ENCODE peak calls at places on chromosome 6, in five cellular contexts. M is heart right ventricle, D is heart left ventricle, Y is thyroid gland, S is HCT116. N is an unnamed sample. For H3K9me3, the result is how much of the 10 kb centered on the place peaks cover.

GRCh38 chr6:85644374-85644762 is 1.7 kb upstream of the SYNCRIP start:
- DNase-seq in M (no peak), S (no peak), Y (no peak), D (no peak), N (no peak)

GRCh38 chr6:166307981-166308768 is at the start of gene PRR18:
- DNase-seq in M (no peak), S (no peak), D (no peak), Y (peak), N (peak)

GRCh38 chr6:48087448-48087847 is 23.5 kb downstream of the PTCHD4 start:
- DNase-seq in M (no peak), Y (no peak), D (no peak), S (peak), N (no peak)

GRCh38 chr6:142605922-142606321 is 304.1 kb downstream of the ADGRG6 start:
- DNase-seq in D (no peak), S (no peak), Y (no peak), M (no peak), N (no peak)

GRCh38 chr6:160261991-160262718 is 3.5 kb upstream of the SLC22A2 start:
- DNase-seq in D (no peak), Y (no peak), M (no peak), S (no peak), N (no peak)

GRCh38 chr6:49519660-49520059 is 19.9 kb downstream of the GLYATL3 start:
- DNase-seq in S (no peak), D (no peak), Y (no peak), M (no peak), N (no peak)

GRCh38 chr6:26268659-26269402 is 96.2 kb upstream of the BTN3A2 start:
- DNase-seq in M (no peak), D (no peak), Y (no peak), S (no peak), N (no peak)

GRCh38 chr6:17826301-17826700 is 119.6 kb upstream of the NUP153 start:
- DNase-seq in Y (no peak), M (no peak), S (no peak), D (no peak), N (no peak)

GRCh38 chr6:105769987-105770386 is 316.1 kb upstream of the PRDM1 start:
- DNase-seq in D (no peak), S (peak), M (no peak), Y (no peak), N (no peak)

DNA sequence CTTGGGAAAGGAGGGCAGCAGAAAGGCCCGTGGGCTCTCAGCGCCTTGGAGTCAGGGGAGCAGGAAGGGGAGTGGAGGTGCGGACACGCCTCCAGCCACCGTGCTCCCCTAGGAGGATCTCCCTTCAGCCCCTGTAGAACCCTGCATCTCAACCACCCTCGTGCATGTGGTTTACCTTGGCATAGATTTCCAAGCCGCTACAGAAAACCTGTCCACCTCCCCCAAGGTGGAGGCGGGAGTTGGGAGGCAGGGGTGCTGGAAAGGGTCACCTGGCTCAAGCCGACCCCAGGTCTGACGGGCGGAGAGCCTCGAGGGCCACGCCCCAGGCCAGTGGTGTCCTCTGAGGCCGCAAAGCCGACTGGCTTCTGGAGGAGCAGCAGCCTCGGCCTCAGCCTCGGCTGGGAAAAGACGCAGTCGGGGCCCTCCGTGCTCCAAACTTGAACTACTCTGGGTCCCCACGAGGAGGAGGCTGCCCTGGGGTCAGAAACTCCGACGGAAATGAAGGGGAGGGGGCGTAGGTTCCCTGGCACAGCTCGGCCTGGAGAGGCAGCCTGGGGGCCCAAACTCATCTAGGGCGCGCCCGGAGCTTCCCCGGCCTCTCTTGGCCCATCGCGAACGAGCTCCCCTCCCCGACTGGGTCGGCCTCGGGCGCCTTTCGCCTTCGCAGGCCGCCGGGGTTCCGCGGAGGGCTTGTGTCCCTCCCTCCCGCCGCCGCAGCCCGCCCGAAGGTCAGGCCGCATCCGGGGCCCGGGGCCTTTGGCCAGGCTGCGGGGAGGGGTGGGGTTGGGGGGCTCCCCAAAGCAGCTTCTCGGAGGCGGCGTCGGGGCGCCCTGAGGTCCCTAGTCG is 6.3 kb upstream of the FOXF2 start:
- DNase-seq in M (no peak), Y (no peak), S (no peak), D (no peak), N (no peak)
- TF ChIP-seq CTCF in M (no peak), Y (no peak), S (no peak), D (no peak), N (no peak)

DNA sequence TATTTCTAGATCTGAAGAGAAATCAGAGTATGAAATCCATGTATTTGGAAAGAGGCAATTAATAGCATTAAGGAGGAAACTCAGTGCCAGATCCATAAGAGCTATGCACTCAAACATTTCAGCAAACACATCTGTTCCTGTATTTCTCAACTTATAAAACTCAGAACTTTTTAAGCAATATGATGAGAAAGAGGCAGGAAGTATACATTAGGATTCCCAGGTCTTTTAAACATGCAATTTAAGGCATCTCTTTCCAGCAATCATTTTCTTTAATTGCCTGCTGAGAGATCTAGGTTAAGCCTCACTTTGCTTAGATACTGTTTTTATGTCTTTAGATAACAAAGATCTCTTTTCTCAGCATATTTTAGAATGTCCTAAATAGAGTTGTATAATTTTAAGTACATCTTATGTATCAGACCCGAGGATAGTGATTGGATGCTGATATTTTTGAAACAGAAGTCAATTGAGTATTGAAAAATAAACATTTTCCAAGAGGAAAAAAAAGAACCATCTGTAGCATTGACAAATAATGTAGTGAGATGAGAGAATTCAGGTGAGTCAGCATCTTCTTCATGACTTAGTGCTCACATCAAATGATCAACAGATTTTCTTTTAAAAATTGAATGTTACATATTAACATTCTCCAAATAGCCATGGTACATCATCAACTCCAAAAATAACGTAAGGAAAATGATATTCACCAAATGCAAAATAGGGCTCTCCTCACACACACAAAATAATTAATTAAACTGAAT is 461.4 kb upstream of the NOX3 start:
- DNase-seq in Y (no peak), S (no peak), D (no peak), M (no peak), N (no peak)
- H3K9me3 ChIP-seq in Y (under half), S (under half), D (under half), M (under half), N (under half)

GRCh38 chr6:158709809-158710208 is 60.0 kb downstream of the SYTL3 start:
- DNase-seq in D (no peak), M (no peak), S (no peak), Y (no peak), N (no peak)

GRCh38 chr6:158707120-158707519 is 57.3 kb downstream of the SYTL3 start:
- DNase-seq in S (peak), Y (peak), M (peak), D (peak), N (no peak)

GRCh38 chr6:158706369-158706982 is 56.6 kb downstream of the SYTL3 start:
- DNase-seq in D (peak), M (peak), Y (peak), S (peak), N (no peak)

GRCh38 chr6:158708239-158708638 is 58.4 kb downstream of the SYTL3 start:
- DNase-seq in Y (peak), S (no peak), D (peak), M (peak), N (no peak)

GRCh38 chr6:158707826-158708225 is 58.0 kb downstream of the SYTL3 start:
- DNase-seq in S (no peak), Y (peak), D (peak), M (no peak), N (no peak)
- TF ChIP-seq CTCF in S (no peak), Y (no peak), D (no peak), M (no peak), N (no peak)

GRCh38 chr6:88031550-88031949 is 16.1 kb upstream of the SPACA1 start:
- DNase-seq in M (no peak), D (no peak), S (no peak), Y (no peak), N (no peak)
- H3K9me3 ChIP-seq in M (under half), D (under half), S (under half), Y (under half), N (under half)

DNA sequence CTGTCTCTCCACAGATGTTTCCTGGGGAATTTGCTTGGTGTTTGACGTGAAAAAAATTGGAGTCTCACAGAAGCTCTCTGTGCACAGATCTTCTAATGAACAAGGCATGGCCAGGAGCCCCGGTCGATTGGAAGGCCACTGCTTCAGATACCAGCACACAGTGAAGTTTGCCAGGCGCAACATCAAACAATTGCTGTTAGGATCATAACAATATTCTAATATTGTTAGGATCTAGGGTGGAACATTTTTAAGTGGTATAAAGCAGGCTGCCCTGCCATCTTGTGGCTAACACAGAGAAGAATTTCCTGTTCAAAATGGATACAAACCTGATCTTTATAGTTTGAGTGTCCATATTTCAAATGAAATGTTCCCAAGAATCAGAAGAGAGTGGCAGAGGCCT is 64.1 kb downstream of the C6orf118 start:
- DNase-seq in Y (no peak), M (no peak), S (no peak), D (no peak), N (no peak)
- TF ChIP-seq CTCF in Y (no peak), M (peak), S (peak), D (peak), N (no peak)

GRCh38 chr6:61200444-61200843 is 1085.6 kb downstream of the KHDRBS2 start:
- DNase-seq in S (no peak), D (no peak), Y (no peak), M (no peak), N (no peak)
- H3K9me3 ChIP-seq in S (under half), D (under half), Y (under half), M (under half), N (under half)

GRCh38 chr6:41302638-41303037 is 16.2 kb upstream of the TREM1 start:
- DNase-seq in S (no peak), D (no peak), M (no peak), Y (no peak), N (no peak)

GRCh38 chr6:41306187-41306854 is 19.8 kb upstream of the TREM1 start:
- DNase-seq in S (peak), D (no peak), Y (peak), M (no peak), N (no peak)
- TF ChIP-seq CTCF in S (peak), D (peak), Y (peak), M (peak), N (peak)

GRCh38 chr6:110800839-110801196 is 14.5 kb downstream of the CDK19 start:
- DNase-seq in Y (no peak), M (no peak), S (no peak), D (no peak), N (no peak)

GRCh38 chr6:110800181-110800838 is 15.0 kb downstream of the CDK19 start:
- DNase-seq in D (no peak), Y (no peak), M (no peak), S (no peak), N (no peak)

GRCh38 chr6:110799655-110800054 is 15.6 kb downstream of the CDK19 start:
- DNase-seq in S (no peak), Y (no peak), M (no peak), D (no peak), N (no peak)

DNA sequence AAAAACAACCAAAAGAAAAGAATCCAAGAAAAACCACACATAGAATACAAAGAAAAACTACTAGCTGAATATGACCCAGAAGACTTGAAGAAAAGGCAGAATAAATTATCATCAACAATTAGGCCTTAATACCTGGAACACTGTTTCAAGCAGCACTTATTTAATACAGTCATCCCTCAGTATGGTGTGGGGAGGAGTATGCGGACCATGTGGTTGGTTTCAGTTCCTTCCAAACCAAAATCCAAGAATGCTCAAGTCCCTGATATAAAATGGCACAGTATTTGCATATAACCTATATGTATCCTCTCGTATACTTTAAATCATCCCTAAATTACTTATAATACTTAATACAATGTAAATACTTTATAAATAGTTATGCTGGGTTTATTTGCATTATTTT is 16.1 kb downstream of the CDK19 start:
- DNase-seq in S (no peak), M (no peak), D (no peak), Y (no peak), N (no peak)
- H3K9me3 ChIP-seq in S (under half), M (under half), D (under half), Y (under half), N (under half)

GRCh38 chr6:12504325-12504966 is 212.1 kb upstream of the PHACTR1 start:
- DNase-seq in S (peak), M (no peak), Y (no peak), D (no peak), N (no peak)
- TF ChIP-seq CTCF in S (peak), M (peak), Y (no peak), D (peak), N (peak)